ENCODE peak calls at places on chromosomes 5 and 9, in nine cellular contexts. One of them, this sample, is unnamed.

GRCh38 chr9:114681594-114682332 is at the start of gene TEX48:
- DNase-seq in stimulated activated CD4-positive, alpha-beta T cell treated with anti-CD3 and anti-CD28 coated beads, Interleukin-15, amount 100 ng/mL, for 1 hour: peak; percentile 53
- DNase-seq in activated T-helper 1 cell treated with anti-CD3 and anti-CD28 coated beads, Interleukin-12 subunit alpha, Interleukin-12 subunit beta, Interleukin-2, Interleukin-4 antibody, amounts not matched to agents 30 ng/mL and 10 ng/mL and 1 ng/mL, durations not matched to agents 14 hours and 24 hours and 36 hours: peak; percentile 76
- DNase-seq in A549: peak; percentile 66
- DNase-seq in HFFc6: peak; percentile 74
- DNase-seq in ACHN: peak; percentile 77
- DNase-seq in aorta: peak; percentile 61
- DNase-seq in left colon: peak; percentile 78
- DNase-seq in putamen: peak; percentile 45
- DNase-seq in this sample: peak; percentile 61

GRCh38 chr9:133351908-133352634 is 4.1 kb downstream of the RPL7A start:
- DNase-seq in stimulated activated CD4-positive, alpha-beta T cell treated with anti-CD3 and anti-CD28 coated beads, Interleukin-15, amount 100 ng/mL, for 1 hour: no peak
- DNase-seq in activated T-helper 1 cell treated with anti-CD3 and anti-CD28 coated beads, Interleukin-12 subunit alpha, Interleukin-12 subunit beta, Interleukin-2, Interleukin-4 antibody, amounts not matched to agents 30 ng/mL and 10 ng/mL and 1 ng/mL, durations not matched to agents 14 hours and 24 hours and 36 hours: no peak
- DNase-seq in A549: peak; percentile 72
- DNase-seq in HFFc6: peak; percentile 63
- DNase-seq in ACHN: peak; percentile 59
- DNase-seq in aorta: peak; percentile 61
- DNase-seq in left colon: peak; percentile 44
- DNase-seq in putamen: no peak
- DNase-seq in this sample: peak; percentile 72

GRCh38 chr5:51646482-51646881 is 263.2 kb downstream of the ISL1 start:
- DNase-seq in stimulated activated CD4-positive, alpha-beta T cell treated with anti-CD3 and anti-CD28 coated beads, Interleukin-15, amount 100 ng/mL, for 1 hour: no peak
- DNase-seq in activated T-helper 1 cell treated with anti-CD3 and anti-CD28 coated beads, Interleukin-12 subunit alpha, Interleukin-12 subunit beta, Interleukin-2, Interleukin-4 antibody, amounts not matched to agents 30 ng/mL and 10 ng/mL and 1 ng/mL, durations not matched to agents 14 hours and 24 hours and 36 hours: no peak
- DNase-seq in A549: no peak
- DNase-seq in HFFc6: no peak
- DNase-seq in ACHN: no peak
- DNase-seq in aorta: no peak
- DNase-seq in left colon: no peak
- DNase-seq in putamen: no peak
- DNase-seq in this sample: no peak

GRCh38 chr5:172715421-172715780 is 55.6 kb downstream of the DUSP1 start:
- DNase-seq in stimulated activated CD4-positive, alpha-beta T cell treated with anti-CD3 and anti-CD28 coated beads, Interleukin-15, amount 100 ng/mL, for 1 hour: no peak
- DNase-seq in activated T-helper 1 cell treated with anti-CD3 and anti-CD28 coated beads, Interleukin-12 subunit alpha, Interleukin-12 subunit beta, Interleukin-2, Interleukin-4 antibody, amounts not matched to agents 30 ng/mL and 10 ng/mL and 1 ng/mL, durations not matched to agents 14 hours and 24 hours and 36 hours: no peak
- DNase-seq in A549: no peak
- DNase-seq in HFFc6: no peak
- DNase-seq in ACHN: no peak
- DNase-seq in aorta: peak; percentile 41
- DNase-seq in left colon: no peak
- DNase-seq in putamen: no peak
- DNase-seq in this sample: no peak

GRCh38 chr5:148457183-148457620 is 73.4 kb downstream of the FBXO38 start:
- DNase-seq in stimulated activated CD4-positive, alpha-beta T cell treated with anti-CD3 and anti-CD28 coated beads, Interleukin-15, amount 100 ng/mL, for 1 hour: no peak
- DNase-seq in activated T-helper 1 cell treated with anti-CD3 and anti-CD28 coated beads, Interleukin-12 subunit alpha, Interleukin-12 subunit beta, Interleukin-2, Interleukin-4 antibody, amounts not matched to agents 30 ng/mL and 10 ng/mL and 1 ng/mL, durations not matched to agents 14 hours and 24 hours and 36 hours: no peak
- DNase-seq in A549: peak; percentile 9
- DNase-seq in HFFc6: no peak
- DNase-seq in ACHN: peak; percentile 22
- DNase-seq in aorta: no peak
- DNase-seq in left colon: no peak
- DNase-seq in putamen: no peak
- DNase-seq in this sample: peak; percentile 32

GRCh38 chr5:93371893-93372292 is 209.1 kb downstream of the NR2F1-AS1 start:
- DNase-seq in stimulated activated CD4-positive, alpha-beta T cell treated with anti-CD3 and anti-CD28 coated beads, Interleukin-15, amount 100 ng/mL, for 1 hour: no peak
- DNase-seq in activated T-helper 1 cell treated with anti-CD3 and anti-CD28 coated beads, Interleukin-12 subunit alpha, Interleukin-12 subunit beta, Interleukin-2, Interleukin-4 antibody, amounts not matched to agents 30 ng/mL and 10 ng/mL and 1 ng/mL, durations not matched to agents 14 hours and 24 hours and 36 hours: no peak
- DNase-seq in A549: no peak
- DNase-seq in HFFc6: no peak
- DNase-seq in ACHN: no peak
- DNase-seq in aorta: no peak
- DNase-seq in left colon: no peak
- DNase-seq in putamen: no peak
- DNase-seq in this sample: no peak

GRCh38 chr9:111978616-111979015 is 82.0 kb downstream of the UGCG start:
- DNase-seq in stimulated activated CD4-positive, alpha-beta T cell treated with anti-CD3 and anti-CD28 coated beads, Interleukin-15, amount 100 ng/mL, for 1 hour: no peak
- DNase-seq in activated T-helper 1 cell treated with anti-CD3 and anti-CD28 coated beads, Interleukin-12 subunit alpha, Interleukin-12 subunit beta, Interleukin-2, Interleukin-4 antibody, amounts not matched to agents 30 ng/mL and 10 ng/mL and 1 ng/mL, durations not matched to agents 14 hours and 24 hours and 36 hours: no peak
- DNase-seq in A549: no peak
- DNase-seq in HFFc6: no peak
- DNase-seq in ACHN: no peak
- DNase-seq in aorta: no peak
- DNase-seq in left colon: no peak
- DNase-seq in putamen: no peak
- DNase-seq in this sample: no peak

GRCh38 chr5:143219696-143220095 is 183.8 kb downstream of the NR3C1 start:
- DNase-seq in stimulated activated CD4-positive, alpha-beta T cell treated with anti-CD3 and anti-CD28 coated beads, Interleukin-15, amount 100 ng/mL, for 1 hour: no peak
- DNase-seq in activated T-helper 1 cell treated with anti-CD3 and anti-CD28 coated beads, Interleukin-12 subunit alpha, Interleukin-12 subunit beta, Interleukin-2, Interleukin-4 antibody, amounts not matched to agents 30 ng/mL and 10 ng/mL and 1 ng/mL, durations not matched to agents 14 hours and 24 hours and 36 hours: no peak
- DNase-seq in A549: no peak
- DNase-seq in HFFc6: peak; percentile 19
- DNase-seq in ACHN: no peak
- DNase-seq in aorta: no peak
- DNase-seq in left colon: no peak
- DNase-seq in putamen: no peak
- DNase-seq in this sample: no peak

GRCh38 chr5:2109566-2109965 is 226.8 kb upstream of the IRX4 start:
- DNase-seq in stimulated activated CD4-positive, alpha-beta T cell treated with anti-CD3 and anti-CD28 coated beads, Interleukin-15, amount 100 ng/mL, for 1 hour: no peak
- DNase-seq in activated T-helper 1 cell treated with anti-CD3 and anti-CD28 coated beads, Interleukin-12 subunit alpha, Interleukin-12 subunit beta, Interleukin-2, Interleukin-4 antibody, amounts not matched to agents 30 ng/mL and 10 ng/mL and 1 ng/mL, durations not matched to agents 14 hours and 24 hours and 36 hours: no peak
- DNase-seq in A549: no peak
- DNase-seq in HFFc6: no peak
- DNase-seq in ACHN: no peak
- DNase-seq in aorta: no peak
- DNase-seq in left colon: no peak
- DNase-seq in putamen: no peak
- DNase-seq in this sample: no peak

GRCh38 chr5:172502410-172502809 is 48.1 kb upstream of the SH3PXD2B start:
- DNase-seq in stimulated activated CD4-positive, alpha-beta T cell treated with anti-CD3 and anti-CD28 coated beads, Interleukin-15, amount 100 ng/mL, for 1 hour: no peak
- DNase-seq in activated T-helper 1 cell treated with anti-CD3 and anti-CD28 coated beads, Interleukin-12 subunit alpha, Interleukin-12 subunit beta, Interleukin-2, Interleukin-4 antibody, amounts not matched to agents 30 ng/mL and 10 ng/mL and 1 ng/mL, durations not matched to agents 14 hours and 24 hours and 36 hours: no peak
- DNase-seq in A549: no peak
- DNase-seq in HFFc6: no peak
- DNase-seq in ACHN: no peak
- DNase-seq in aorta: no peak
- DNase-seq in left colon: no peak
- DNase-seq in putamen: no peak
- DNase-seq in this sample: no peak

GRCh38 chr9:92426501-92426900 is 2.2 kb upstream of the OMD start:
- DNase-seq in stimulated activated CD4-positive, alpha-beta T cell treated with anti-CD3 and anti-CD28 coated beads, Interleukin-15, amount 100 ng/mL, for 1 hour: no peak
- DNase-seq in activated T-helper 1 cell treated with anti-CD3 and anti-CD28 coated beads, Interleukin-12 subunit alpha, Interleukin-12 subunit beta, Interleukin-2, Interleukin-4 antibody, amounts not matched to agents 30 ng/mL and 10 ng/mL and 1 ng/mL, durations not matched to agents 14 hours and 24 hours and 36 hours: no peak
- DNase-seq in A549: no peak
- DNase-seq in HFFc6: no peak
- DNase-seq in ACHN: no peak
- DNase-seq in aorta: no peak
- DNase-seq in left colon: no peak
- DNase-seq in putamen: no peak
- DNase-seq in this sample: no peak

GRCh38 chr9:23820731-23821399 is 5.2 kb downstream of the ELAVL2 start:
- DNase-seq in stimulated activated CD4-positive, alpha-beta T cell treated with anti-CD3 and anti-CD28 coated beads, Interleukin-15, amount 100 ng/mL, for 1 hour: no peak
- DNase-seq in activated T-helper 1 cell treated with anti-CD3 and anti-CD28 coated beads, Interleukin-12 subunit alpha, Interleukin-12 subunit beta, Interleukin-2, Interleukin-4 antibody, amounts not matched to agents 30 ng/mL and 10 ng/mL and 1 ng/mL, durations not matched to agents 14 hours and 24 hours and 36 hours: no peak
- DNase-seq in A549: no peak
- DNase-seq in HFFc6: no peak
- DNase-seq in ACHN: no peak
- DNase-seq in aorta: no peak
- DNase-seq in left colon: peak; percentile 19
- DNase-seq in putamen: no peak
- DNase-seq in this sample: no peak

GRCh38 chr5:93845376-93845775 is 104.0 kb upstream of the POU5F2 start:
- DNase-seq in stimulated activated CD4-positive, alpha-beta T cell treated with anti-CD3 and anti-CD28 coated beads, Interleukin-15, amount 100 ng/mL, for 1 hour: no peak
- DNase-seq in activated T-helper 1 cell treated with anti-CD3 and anti-CD28 coated beads, Interleukin-12 subunit alpha, Interleukin-12 subunit beta, Interleukin-2, Interleukin-4 antibody, amounts not matched to agents 30 ng/mL and 10 ng/mL and 1 ng/mL, durations not matched to agents 14 hours and 24 hours and 36 hours: no peak
- DNase-seq in A549: no peak
- DNase-seq in HFFc6: no peak
- DNase-seq in ACHN: no peak
- DNase-seq in aorta: no peak
- DNase-seq in left colon: no peak
- DNase-seq in putamen: no peak
- DNase-seq in this sample: no peak

This sample was measured in HT1080.